ENCODE peak calls at places on chromosome 7, in four cellular contexts. One of them, this sample, is unnamed.

GRCh38 chr7:30226593-30227268 is 57.7 kb upstream of the ZNRF2 start:
- DNase-seq in HFFc6: no peak
- DNase-seq in T-helper 2 cell: no peak
- DNase-seq in astrocyte of the spinal cord: no peak
- DNase-seq in this sample: no peak

GRCh38 chr7:131626643-131627042 is 70.2 kb upstream of the PODXL start:
- DNase-seq in HFFc6: no peak
- DNase-seq in T-helper 2 cell: no peak
- DNase-seq in astrocyte of the spinal cord: no peak
- DNase-seq in this sample: no peak

GRCh38 chr7:148149730-148150129 is 440.8 kb upstream of the C7orf33 start:
- DNase-seq in HFFc6: no peak
- DNase-seq in astrocyte of the spinal cord: no peak
- DNase-seq in T-helper 2 cell: no peak
- DNase-seq in this sample: no peak

GRCh38 chr7:46850563-46851325 is 731.2 kb downstream of the TNS3 start:
- DNase-seq in astrocyte of the spinal cord: no peak
- DNase-seq in T-helper 2 cell: no peak
- DNase-seq in HFFc6: peak; percentile 66
- DNase-seq in this sample: no peak

GRCh38 chr7:132321387-132321786 is 254.9 kb downstream of the PLXNA4 start:
- DNase-seq in astrocyte of the spinal cord: peak; percentile 20
- DNase-seq in T-helper 2 cell: no peak
- DNase-seq in HFFc6: peak; percentile 3
- DNase-seq in this sample: no peak

GRCh38 chr7:149529136-149529718 is 31.6 kb upstream of the ZNF746 start:
- DNase-seq in HFFc6: no peak
- DNase-seq in T-helper 2 cell: no peak
- DNase-seq in astrocyte of the spinal cord: peak; percentile 4
- DNase-seq in this sample: no peak

GRCh38 chr7:37414352-37414983 is 34.2 kb downstream of the ELMO1 start:
- DNase-seq in T-helper 2 cell: no peak
- DNase-seq in astrocyte of the spinal cord: no peak
- DNase-seq in HFFc6: no peak
- DNase-seq in this sample: no peak

GRCh38 chr7:95478139-95479037 is 7.4 kb upstream of the ASB4 start:
- DNase-seq in T-helper 2 cell: no peak
- DNase-seq in astrocyte of the spinal cord: peak; percentile 61
- DNase-seq in HFFc6: peak; percentile 7
- DNase-seq in this sample: no peak

GRCh38 chr7:70894799-70895198 is 237.1 kb upstream of the GALNT17 start:
- DNase-seq in astrocyte of the spinal cord: no peak
- DNase-seq in T-helper 2 cell: no peak
- DNase-seq in HFFc6: no peak
- DNase-seq in this sample: no peak

GRCh38 chr7:135238112-135238744 is 4.6 kb downstream of the STRA8 start:
- DNase-seq in T-helper 2 cell: no peak
- DNase-seq in HFFc6: no peak
- DNase-seq in astrocyte of the spinal cord: no peak
- DNase-seq in this sample: no peak

GRCh38 chr7:3922175-3922635 is 621.2 kb downstream of the SDK1 start:
- DNase-seq in HFFc6: peak; percentile 42
- DNase-seq in astrocyte of the spinal cord: peak; percentile 94
- DNase-seq in T-helper 2 cell: no peak
- DNase-seq in this sample: peak; percentile 100

GRCh38 chr7:36960105-36960504 is 235.8 kb upstream of the AOAH start:
- DNase-seq in HFFc6: no peak
- DNase-seq in T-helper 2 cell: no peak
- DNase-seq in astrocyte of the spinal cord: no peak
- DNase-seq in this sample: no peak

GRCh38 chr7:48511021-48511579 is 339.8 kb downstream of the ABCA13 start:
- DNase-seq in HFFc6: no peak
- DNase-seq in astrocyte of the spinal cord: peak; percentile 17
- DNase-seq in T-helper 2 cell: no peak
- DNase-seq in this sample: peak; percentile 1

GRCh38 chr7:101121996-101122932 is 4.6 kb upstream of the SERPINE1 start:
- DNase-seq in T-helper 2 cell: no peak
- DNase-seq in HFFc6: peak; percentile 99
- DNase-seq in astrocyte of the spinal cord: peak; percentile 98
- DNase-seq in this sample: peak; percentile 95

GRCh38 chr7:72437061-72437460 is 24.9 kb upstream of the CALN1 start:
- DNase-seq in astrocyte of the spinal cord: no peak
- DNase-seq in HFFc6: no peak
- DNase-seq in T-helper 2 cell: no peak
- DNase-seq in this sample: no peak

GRCh38 chr7:128076831-128077271 is 45.6 kb upstream of the LRRC4 start:
- DNase-seq in T-helper 2 cell: no peak
- DNase-seq in HFFc6: no peak
- DNase-seq in astrocyte of the spinal cord: peak; percentile 46
- DNase-seq in this sample: no peak

GRCh38 chr7:151429555-151430331 is 10.2 kb downstream of the CRYGN start:
- DNase-seq in astrocyte of the spinal cord: no peak
- DNase-seq in T-helper 2 cell: peak; percentile 73
- DNase-seq in HFFc6: no peak
- DNase-seq in this sample: no peak

GRCh38 chr7:246451-246850 is 43.5 kb upstream of the FOXL3 start:
- DNase-seq in T-helper 2 cell: no peak
- DNase-seq in astrocyte of the spinal cord: no peak
- DNase-seq in HFFc6: no peak
- DNase-seq in this sample: no peak

GRCh38 chr7:132108553-132108952 is 467.7 kb downstream of the PLXNA4 start:
- DNase-seq in astrocyte of the spinal cord: no peak
- DNase-seq in T-helper 2 cell: no peak
- DNase-seq in HFFc6: no peak
- DNase-seq in this sample: no peak

GRCh38 chr7:40700653-40701475 is 566.1 kb downstream of the SUGCT start:
- DNase-seq in T-helper 2 cell: no peak
- DNase-seq in astrocyte of the spinal cord: peak; percentile 29
- DNase-seq in HFFc6: peak; percentile 4
- DNase-seq in this sample: no peak

GRCh38 chr7:17507717-17508116 is 209.3 kb downstream of the AHR start:
- DNase-seq in HFFc6: no peak
- DNase-seq in astrocyte of the spinal cord: no peak
- DNase-seq in T-helper 2 cell: no peak
- DNase-seq in this sample: no peak

GRCh38 chr7:117686311-117686935 is 186.8 kb downstream of the CTTNBP2 start:
- DNase-seq in astrocyte of the spinal cord: no peak
- DNase-seq in T-helper 2 cell: no peak
- DNase-seq in HFFc6: no peak
- DNase-seq in this sample: peak; percentile 82

GRCh38 chr7:55517191-55517633 is 55.1 kb downstream of the VOPP1 start:
- DNase-seq in astrocyte of the spinal cord: no peak
- DNase-seq in T-helper 2 cell: no peak
- DNase-seq in HFFc6: no peak
- DNase-seq in this sample: no peak

GRCh38 chr7:153514006-153514405 is 538.2 kb upstream of the DPP6 start:
- DNase-seq in astrocyte of the spinal cord: no peak
- DNase-seq in HFFc6: no peak
- DNase-seq in T-helper 2 cell: no peak
- DNase-seq in this sample: no peak

GRCh38 chr7:12403287-12404181 is at the start of gene VWDE:
- DNase-seq in T-helper 2 cell: peak; percentile 11
- DNase-seq in astrocyte of the spinal cord: peak; percentile 23
- DNase-seq in HFFc6: no peak
- DNase-seq in this sample: no peak

GRCh38 chr7:128030999-128031681 is at the start of gene LRRC4:
- DNase-seq in T-helper 2 cell: no peak
- DNase-seq in astrocyte of the spinal cord: peak; percentile 37
- DNase-seq in HFFc6: peak; percentile 34
- DNase-seq in this sample: no peak

GRCh38 chr7:40799-41750 is 151.3 kb upstream of the FAM20C start:
- DNase-seq in T-helper 2 cell: no peak
- DNase-seq in HFFc6: no peak
- DNase-seq in astrocyte of the spinal cord: no peak
- DNase-seq in this sample: no peak

GRCh38 chr7:136053689-136054485 is 76.7 kb upstream of the MTPN start:
- DNase-seq in HFFc6: no peak
- DNase-seq in T-helper 2 cell: no peak
- DNase-seq in astrocyte of the spinal cord: no peak
- DNase-seq in this sample: no peak

GRCh38 chr7:138308116-138308515 is 151.9 kb upstream of the TRIM24 start:
- DNase-seq in HFFc6: no peak
- DNase-seq in astrocyte of the spinal cord: no peak
- DNase-seq in T-helper 2 cell: no peak
- DNase-seq in this sample: no peak

GRCh38 chr7:142790056-142790455 is 19.3 kb downstream of the PRSS2 start:
- DNase-seq in T-helper 2 cell: no peak
- DNase-seq in HFFc6: no peak
- DNase-seq in astrocyte of the spinal cord: no peak
- DNase-seq in this sample: no peak

GRCh38 chr7:55130554-55131198 is 111.9 kb downstream of the EGFR start:
- DNase-seq in T-helper 2 cell: no peak
- DNase-seq in astrocyte of the spinal cord: peak; percentile 93
- DNase-seq in HFFc6: peak; percentile 84
- DNase-seq in this sample: no peak

This sample was measured in retinal pigment epithelial cell.